ENCODE peak calls at places on chromosome 15, in five cellular contexts. A is heart right ventricle, Z is neural crest cell, J is globus pallidus, N is coronary artery. V is an unnamed sample.

GRCh38 chr15:40242216-40242599 is 3.3 kb downstream of the PAK6 start:
- DNase-seq in A (no peak), Z (no peak), J (no peak), N (peak), V (no peak)

GRCh38 chr15:79981861-79982455 is 11.0 kb upstream of the BCL2A1 start:
- DNase-seq in A (no peak), Z (no peak), J (no peak), N (no peak), V (no peak)

GRCh38 chr15:90603893-90604292 is 74.2 kb downstream of the CRTC3 start:
- DNase-seq in A (peak), Z (no peak), J (no peak), N (no peak), V (no peak)

GRCh38 chr15:39110336-39110735 is 470.5 kb upstream of the THBS1 start:
- DNase-seq in A (no peak), Z (no peak), J (no peak), N (no peak), V (no peak)

GRCh38 chr15:76588811-76589747 is 252.5 kb downstream of the ISL2 start:
- DNase-seq in A (no peak), Z (no peak), J (no peak), N (no peak), V (no peak)

GRCh38 chr15:58243083-58243482 is 104.9 kb downstream of the AQP9 start:
- DNase-seq in A (no peak), Z (no peak), J (no peak), N (no peak), V (no peak)

GRCh38 chr15:88450125-88450798 is 16.9 kb downstream of the MRPL46 start:
- DNase-seq in A (peak), Z (peak), J (peak), N (no peak), V (peak)

GRCh38 chr15:90221251-90221900 is 12.4 kb downstream of the CIB1 start:
- DNase-seq in A (peak), Z (peak), J (peak), N (peak), V (no peak)

GRCh38 chr15:53762916-53763315 is 3.5 kb upstream of the WDR72 start:
- DNase-seq in A (no peak), Z (no peak), J (no peak), N (no peak), V (no peak)

GRCh38 chr15:68298882-68299381 is 21.4 kb downstream of the FEM1B start:
- DNase-seq in A (no peak), Z (no peak), J (peak), N (peak), V (peak)

GRCh38 chr15:66408690-66409089 is 22.0 kb downstream of the MAP2K1 start:
- DNase-seq in A (no peak), Z (no peak), J (no peak), N (no peak), V (no peak)

GRCh38 chr15:83813697-83814096 is 159.8 kb downstream of the ADAMTSL3 start:
- DNase-seq in A (no peak), Z (no peak), J (no peak), N (no peak), V (no peak)

GRCh38 chr15:81235781-81236507 is 39.3 kb downstream of the IL16 start:
- DNase-seq in A (no peak), Z (no peak), J (no peak), N (no peak), V (no peak)

GRCh38 chr15:88878720-88879184 is 16.6 kb downstream of the HAPLN3 start:
- DNase-seq in A (peak), Z (peak), J (no peak), N (no peak), V (no peak)

GRCh38 chr15:23003736-23004135 is 23.6 kb upstream of the CYFIP1 start:
- DNase-seq in A (no peak), Z (no peak), J (no peak), N (peak), V (no peak)

GRCh38 chr15:63905558-63906265 is 72.0 kb upstream of the HERC1 start:
- DNase-seq in A (no peak), Z (no peak), J (no peak), N (no peak), V (no peak)

GRCh38 chr15:65099336-65099735 is 15.7 kb downstream of the UBAP1L start:
- DNase-seq in A (no peak), Z (no peak), J (no peak), N (no peak), V (no peak)

GRCh38 chr15:58873267-58873666 is 60.2 kb downstream of the SLTM start:
- DNase-seq in A (no peak), Z (no peak), J (no peak), N (no peak), V (no peak)

GRCh38 chr15:101001056-101001455 is 81.9 kb downstream of the LRRK1 start:
- DNase-seq in A (no peak), Z (no peak), J (no peak), N (peak), V (peak)

GRCh38 chr15:76187151-76187550 is 124.1 kb downstream of the ETFA start:
- DNase-seq in A (no peak), Z (no peak), J (no peak), N (no peak), V (no peak)

GRCh38 chr15:45521596-45522167 is 873 bp downstream of the SLC30A4 start:
- DNase-seq in A (no peak), Z (no peak), J (peak), N (no peak), V (no peak)